ENCODE peak calls at places on chromosome 3, in eight cellular contexts. One of them, this sample, is unnamed.

GRCh38 chr3:60017631-60018030 is 967.8 kb upstream of the CFAP20DC start:
- DNase-seq in psoas muscle: no peak
- DNase-seq in CD8-positive, alpha-beta T cell: peak; percentile 29
- DNase-seq in A549: no peak
- DNase-seq in fibroblast of lung: peak; percentile 4
- DNase-seq in neural progenitor cell: no peak
- DNase-seq in uterus: no peak
- DNase-seq in ovary: no peak
- DNase-seq in this sample: no peak

GRCh38 chr3:197393711-197394110 is 95.3 kb upstream of the DLG1 start:
- DNase-seq in psoas muscle: no peak
- DNase-seq in CD8-positive, alpha-beta T cell: no peak
- DNase-seq in A549: no peak
- DNase-seq in fibroblast of lung: no peak
- DNase-seq in neural progenitor cell: no peak
- DNase-seq in uterus: no peak
- DNase-seq in ovary: no peak
- DNase-seq in this sample: no peak

GRCh38 chr3:174986685-174987084 is 127.6 kb downstream of the NAALADL2 start:
- DNase-seq in psoas muscle: no peak
- DNase-seq in CD8-positive, alpha-beta T cell: no peak
- DNase-seq in A549: no peak
- DNase-seq in fibroblast of lung: peak; percentile 58
- DNase-seq in neural progenitor cell: no peak
- DNase-seq in uterus: no peak
- DNase-seq in ovary: no peak
- DNase-seq in this sample: no peak

GRCh38 chr3:12483364-12483763 is 916 bp upstream of the TSEN2 start:
- DNase-seq in psoas muscle: no peak
- DNase-seq in CD8-positive, alpha-beta T cell: no peak
- DNase-seq in A549: no peak
- DNase-seq in fibroblast of lung: peak; percentile 42
- DNase-seq in neural progenitor cell: no peak
- DNase-seq in uterus: no peak
- DNase-seq in ovary: no peak
- DNase-seq in this sample: no peak

GRCh38 chr3:101836907-101837598 is 12.3 kb upstream of the NFKBIZ start:
- DNase-seq in psoas muscle: no peak
- DNase-seq in CD8-positive, alpha-beta T cell: no peak
- DNase-seq in A549: no peak
- DNase-seq in fibroblast of lung: peak; percentile 90
- DNase-seq in neural progenitor cell: no peak
- DNase-seq in uterus: no peak
- DNase-seq in ovary: no peak
- DNase-seq in this sample: no peak

GRCh38 chr3:187913617-187914033 is 168.4 kb upstream of the BCL6 start:
- DNase-seq in psoas muscle: no peak
- DNase-seq in CD8-positive, alpha-beta T cell: no peak
- DNase-seq in A549: peak; percentile 8
- DNase-seq in fibroblast of lung: peak; percentile 77
- DNase-seq in neural progenitor cell: no peak
- DNase-seq in uterus: no peak
- DNase-seq in ovary: no peak
- DNase-seq in this sample: no peak

GRCh38 chr3:168094877-168095610 is 680 bp downstream of the GOLIM4 start:
- DNase-seq in psoas muscle: peak; percentile 72
- DNase-seq in CD8-positive, alpha-beta T cell: peak; percentile 23
- DNase-seq in A549: peak; percentile 44
- DNase-seq in fibroblast of lung: peak; percentile 71
- DNase-seq in neural progenitor cell: peak; percentile 82
- DNase-seq in uterus: peak; percentile 46
- DNase-seq in ovary: peak; percentile 60
- DNase-seq in this sample: no peak

GRCh38 chr3:31250116-31250813 is 282.5 kb upstream of the STT3B start:
- DNase-seq in psoas muscle: no peak
- DNase-seq in CD8-positive, alpha-beta T cell: no peak
- DNase-seq in A549: no peak
- DNase-seq in fibroblast of lung: no peak
- DNase-seq in neural progenitor cell: no peak
- DNase-seq in uterus: no peak
- DNase-seq in ovary: no peak
- DNase-seq in this sample: no peak

DNA sequence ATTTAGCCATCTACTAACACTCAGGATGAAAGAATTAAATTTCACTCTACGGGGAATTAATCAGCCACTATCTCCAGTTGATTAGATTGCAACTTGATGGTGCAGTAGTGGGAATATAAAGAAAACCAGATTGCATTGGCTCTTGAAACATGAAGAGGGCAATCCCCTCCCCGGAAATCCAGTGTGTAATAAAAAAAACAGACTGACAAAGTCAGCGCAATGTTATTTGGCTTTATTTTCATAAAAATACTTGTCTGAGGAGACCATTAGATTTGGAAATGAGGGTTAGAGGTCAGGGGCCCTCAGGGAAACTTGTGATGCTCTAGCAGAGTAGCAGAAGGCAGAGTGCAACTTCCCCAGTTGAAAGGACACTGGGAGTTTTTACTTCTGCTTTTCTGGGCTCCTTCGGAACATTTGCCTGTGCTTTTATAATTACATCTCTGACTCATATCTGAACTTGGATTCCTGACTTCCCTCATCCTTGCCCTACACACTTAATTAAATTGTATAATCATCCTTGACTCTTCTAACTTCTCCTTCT is 326.8 kb downstream of the TUSC7 start:
- DNase-seq in psoas muscle: no peak
- DNase-seq in CD8-positive, alpha-beta T cell: no peak
- DNase-seq in A549: no peak
- DNase-seq in fibroblast of lung: peak; percentile 95
- DNase-seq in neural progenitor cell: no peak
- DNase-seq in uterus: peak; percentile 40
- DNase-seq in ovary: no peak
- DNase-seq in this sample: no peak
- H3K27ac ChIP-seq in psoas muscle: no peak overlapping the region
- H3K27ac ChIP-seq in CD8-positive, alpha-beta T cell: no peak overlapping the region
- H3K27ac ChIP-seq in A549: no peak overlapping the region
- H3K27ac ChIP-seq in fibroblast of lung: no peak overlapping the region
- H3K27ac ChIP-seq in neural progenitor cell: peak overlapping the region; percentile 33
- H3K27ac ChIP-seq in uterus: peak overlapping the region; percentile 33
- H3K27ac ChIP-seq in ovary: no peak overlapping the region
- H3K27ac ChIP-seq in this sample: no peak overlapping the region

GRCh38 chr3:153097213-153097612 is 64.8 kb upstream of the RAP2B start:
- DNase-seq in psoas muscle: no peak
- DNase-seq in CD8-positive, alpha-beta T cell: no peak
- DNase-seq in A549: no peak
- DNase-seq in fibroblast of lung: no peak
- DNase-seq in neural progenitor cell: no peak
- DNase-seq in uterus: no peak
- DNase-seq in ovary: no peak
- DNase-seq in this sample: no peak

GRCh38 chr3:153099131-153099530 is 62.9 kb upstream of the RAP2B start:
- DNase-seq in psoas muscle: no peak
- DNase-seq in CD8-positive, alpha-beta T cell: no peak
- DNase-seq in A549: no peak
- DNase-seq in fibroblast of lung: no peak
- DNase-seq in neural progenitor cell: no peak
- DNase-seq in uterus: no peak
- DNase-seq in ovary: no peak
- DNase-seq in this sample: no peak

GRCh38 chr3:153094386-153094785 is 67.6 kb upstream of the RAP2B start:
- DNase-seq in psoas muscle: no peak
- DNase-seq in CD8-positive, alpha-beta T cell: no peak
- DNase-seq in A549: no peak
- DNase-seq in fibroblast of lung: no peak
- DNase-seq in neural progenitor cell: no peak
- DNase-seq in uterus: no peak
- DNase-seq in ovary: no peak
- DNase-seq in this sample: no peak

GRCh38 chr3:153093629-153094028 is 68.4 kb upstream of the RAP2B start:
- DNase-seq in psoas muscle: no peak
- DNase-seq in CD8-positive, alpha-beta T cell: no peak
- DNase-seq in A549: no peak
- DNase-seq in fibroblast of lung: no peak
- DNase-seq in neural progenitor cell: no peak
- DNase-seq in uterus: no peak
- DNase-seq in ovary: no peak
- DNase-seq in this sample: no peak

DNA sequence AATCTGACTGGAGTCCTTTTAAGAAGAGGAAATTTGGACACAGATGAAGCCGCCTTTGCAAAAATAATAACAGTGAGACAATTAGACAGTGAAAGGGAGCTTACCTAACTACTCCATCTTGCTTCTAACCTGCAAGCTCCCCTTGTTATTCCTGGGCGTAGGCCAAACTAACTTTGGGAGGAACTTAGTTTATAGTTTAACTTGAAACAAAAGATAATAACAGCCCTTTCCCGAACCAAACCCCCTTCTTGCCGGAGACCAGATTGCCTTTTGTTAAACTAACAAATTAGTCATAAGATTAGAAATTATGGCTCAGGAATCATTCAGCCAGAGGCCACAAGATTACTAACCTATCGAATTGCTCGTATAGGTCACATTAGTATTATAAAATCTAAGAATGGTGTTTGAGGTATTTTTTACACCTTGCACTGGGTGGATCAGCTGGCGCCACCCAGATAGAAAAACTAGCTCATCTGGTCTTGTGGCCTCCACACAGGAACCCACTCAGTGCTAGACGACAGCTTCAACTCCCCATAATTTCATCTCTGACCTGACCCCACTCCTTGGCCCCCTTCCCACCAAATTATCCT is 65.3 kb upstream of the RAP2B start:
- DNase-seq in psoas muscle: no peak
- DNase-seq in CD8-positive, alpha-beta T cell: no peak
- DNase-seq in A549: no peak
- DNase-seq in fibroblast of lung: no peak
- DNase-seq in neural progenitor cell: no peak
- DNase-seq in uterus: no peak
- DNase-seq in ovary: no peak
- DNase-seq in this sample: no peak
- H3K4me3 ChIP-seq in psoas muscle: no peak overlapping the region
- H3K4me3 ChIP-seq in CD8-positive, alpha-beta T cell: no peak overlapping the region
- H3K4me3 ChIP-seq in A549: no peak overlapping the region
- H3K4me3 ChIP-seq in fibroblast of lung: no peak overlapping the region
- H3K4me3 ChIP-seq in neural progenitor cell: no peak overlapping the region
- H3K4me3 ChIP-seq in uterus: no peak overlapping the region
- H3K4me3 ChIP-seq in ovary: no peak overlapping the region
- H3K4me3 ChIP-seq in this sample: no peak overlapping the region

GRCh38 chr3:141699907-141700306 is 38.2 kb upstream of the RNF7 start:
- DNase-seq in psoas muscle: no peak
- DNase-seq in CD8-positive, alpha-beta T cell: no peak
- DNase-seq in A549: no peak
- DNase-seq in fibroblast of lung: no peak
- DNase-seq in neural progenitor cell: no peak
- DNase-seq in uterus: no peak
- DNase-seq in ovary: no peak
- DNase-seq in this sample: no peak

DNA sequence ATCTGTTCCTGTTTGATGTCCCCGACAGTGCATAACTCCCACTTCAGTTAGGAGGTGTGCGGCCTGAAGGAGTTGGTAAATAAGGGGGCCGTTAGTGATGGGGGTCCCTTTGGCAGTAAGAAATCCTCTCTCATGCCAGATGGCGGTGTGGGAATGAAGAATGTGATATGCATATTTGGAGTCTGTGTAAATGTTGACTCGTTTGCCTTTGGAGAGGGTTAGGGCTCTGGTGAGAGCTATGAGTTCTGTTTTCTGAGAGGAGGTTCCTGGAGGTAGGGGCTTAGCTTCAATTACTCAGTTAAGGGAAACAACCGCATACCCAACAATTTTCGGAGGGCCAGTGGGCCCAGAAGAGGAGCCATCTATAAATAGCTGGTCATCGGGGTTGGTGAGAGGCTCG is 38.7 kb upstream of the RNF7 start:
- DNase-seq in psoas muscle: no peak
- DNase-seq in CD8-positive, alpha-beta T cell: no peak
- DNase-seq in A549: no peak
- DNase-seq in fibroblast of lung: no peak
- DNase-seq in neural progenitor cell: no peak
- DNase-seq in uterus: no peak
- DNase-seq in ovary: no peak
- DNase-seq in this sample: no peak
- H3K4me1 ChIP-seq in psoas muscle: no peaks in the 10 kb centered on the region
- H3K4me1 ChIP-seq in CD8-positive, alpha-beta T cell: no peaks in the 10 kb centered on the region
- H3K4me1 ChIP-seq in A549: no peaks in the 10 kb centered on the region
- H3K4me1 ChIP-seq in fibroblast of lung: no peaks in the 10 kb centered on the region
- H3K4me1 ChIP-seq in neural progenitor cell: no peaks in the 10 kb centered on the region
- H3K4me1 ChIP-seq in uterus: no peaks in the 10 kb centered on the region
- H3K4me1 ChIP-seq in ovary: no peaks in the 10 kb centered on the region
- H3K4me1 ChIP-seq in this sample: no peaks in the 10 kb centered on the region

GRCh38 chr3:161351330-161351729 is 20.0 kb downstream of the SPTSSB start:
- DNase-seq in psoas muscle: no peak
- DNase-seq in CD8-positive, alpha-beta T cell: no peak
- DNase-seq in A549: no peak
- DNase-seq in fibroblast of lung: no peak
- DNase-seq in neural progenitor cell: no peak
- DNase-seq in uterus: no peak
- DNase-seq in ovary: no peak
- DNase-seq in this sample: no peak
- H3K27ac ChIP-seq in psoas muscle: no peak overlapping the region
- H3K27ac ChIP-seq in CD8-positive, alpha-beta T cell: no peak overlapping the region
- H3K27ac ChIP-seq in A549: no peak overlapping the region
- H3K27ac ChIP-seq in fibroblast of lung: no peak overlapping the region
- H3K27ac ChIP-seq in neural progenitor cell: no peak overlapping the region
- H3K27ac ChIP-seq in uterus: no peak overlapping the region
- H3K27ac ChIP-seq in ovary: no peak overlapping the region
- H3K27ac ChIP-seq in this sample: no peak overlapping the region

GRCh38 chr3:66038384-66038725 is 363 bp downstream of the MAGI1 start:
- DNase-seq in psoas muscle: no peak
- DNase-seq in CD8-positive, alpha-beta T cell: no peak
- DNase-seq in A549: no peak
- DNase-seq in fibroblast of lung: no peak
- DNase-seq in neural progenitor cell: no peak
- DNase-seq in uterus: no peak
- DNase-seq in ovary: no peak
- DNase-seq in this sample: no peak
- H3K4me3 ChIP-seq in psoas muscle: peak overlapping the region; percentile 75
- H3K4me3 ChIP-seq in CD8-positive, alpha-beta T cell: no peak overlapping the region
- H3K4me3 ChIP-seq in A549: peak overlapping the region; percentile 92
- H3K4me3 ChIP-seq in fibroblast of lung: peak overlapping the region; percentile 94
- H3K4me3 ChIP-seq in neural progenitor cell: peak overlapping the region; percentile 85
- H3K4me3 ChIP-seq in uterus: peak overlapping the region; percentile 75
- H3K4me3 ChIP-seq in ovary: peak overlapping the region; percentile 83
- H3K4me3 ChIP-seq in this sample: no peak overlapping the region

DNA sequence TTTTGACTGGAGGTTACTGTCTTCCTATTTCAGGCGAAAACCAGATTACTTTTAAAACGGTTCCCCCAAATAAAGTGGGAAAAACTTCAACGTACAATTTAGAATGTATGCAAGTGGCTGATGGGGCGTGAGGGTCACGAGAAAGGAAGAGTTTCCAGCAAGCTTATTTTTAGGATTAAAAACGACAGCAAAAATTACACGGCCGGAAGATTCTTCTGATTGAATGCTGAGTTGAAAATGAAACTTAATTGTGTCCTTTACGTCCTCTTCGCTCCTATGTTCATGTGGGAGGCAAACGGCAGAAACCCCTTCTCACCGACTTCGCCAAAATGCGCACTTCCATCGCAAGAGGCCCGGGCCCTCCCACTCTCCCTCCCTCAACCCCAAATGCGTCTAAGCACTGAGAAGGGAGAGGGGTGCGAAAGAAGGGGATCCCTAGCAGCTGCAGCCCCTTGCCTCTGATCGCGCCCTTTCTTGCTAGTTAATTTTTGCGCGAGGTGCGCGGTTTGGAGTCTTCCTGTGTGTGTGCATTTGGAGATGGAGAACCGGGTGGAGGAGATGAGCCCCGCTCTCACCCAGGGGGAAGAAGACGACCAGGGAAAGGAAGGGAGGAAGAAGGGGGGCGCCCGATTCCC is 648 bp downstream of the CD47 start:
- DNase-seq in psoas muscle: no peak
- DNase-seq in CD8-positive, alpha-beta T cell: peak; percentile 61
- DNase-seq in A549: no peak
- DNase-seq in fibroblast of lung: peak; percentile 58
- DNase-seq in neural progenitor cell: peak; percentile 48
- DNase-seq in uterus: peak; percentile 41
- DNase-seq in ovary: no peak
- DNase-seq in this sample: peak; percentile 29
- H3K4me1 ChIP-seq in psoas muscle: peaks cover 7% of the 10 kb centered on the region
- H3K4me1 ChIP-seq in CD8-positive, alpha-beta T cell: peaks cover 58% of the 10 kb centered on the region
- H3K4me1 ChIP-seq in A549: peaks cover 11% of the 10 kb centered on the region
- H3K4me1 ChIP-seq in fibroblast of lung: peaks cover 3% of the 10 kb centered on the region
- H3K4me1 ChIP-seq in neural progenitor cell: peaks cover 12% of the 10 kb centered on the region
- H3K4me1 ChIP-seq in uterus: no peaks in the 10 kb centered on the region
- H3K4me1 ChIP-seq in ovary: peaks cover 2% of the 10 kb centered on the region
- H3K4me1 ChIP-seq in this sample: peaks cover 42% of the 10 kb centered on the region

This sample was measured in effector memory CD4-positive, alpha-beta T cell.